ENCODE peak calls at places on chromosomes 6 and 20, in ten cellular contexts. X is astrocyte of the cerebellum; A is AG10803; D is NCI-H2081; K is NCI-H524; G is HuH-7.5; O is cardiac fibroblast; Y is stimulated activated CD4-positive, alpha-beta T cell treated with anti-CD3 and anti-CD28 coated beads, TNF-alpha, amount 100 ng/mL, for 48 hours; N is stimulated activated effector memory CD8-positive, alpha-beta T cell treated with anti-CD3 and anti-CD28 coated beads, Interleukin-12 subunit alpha, Interleukin-12 subunit beta, amount 100 ng/mL, for 72 hours; Z is fibroblast of the conjunctiva. S is an unnamed sample.

GRCh38 chr6:31796993-31797385 is 1.4 kb upstream of the VARS1 start:
- DNase-seq in X (no peak), A (no peak), D (no peak), K (no peak), G (no peak), O (no peak), Y (no peak), N (no peak), Z (no peak), S (no peak)

GRCh38 chr6:117540670-117541069 is 58.2 kb downstream of the DCBLD1 start:
- DNase-seq in X (no peak), A (no peak), D (no peak), K (no peak), G (no peak), O (no peak), Y (no peak), N (no peak), Z (no peak), S (no peak)

GRCh38 chr20:61256365-61256764 is 4.3 kb downstream of the CDH4 start:
- DNase-seq in X (no peak), A (no peak), D (no peak), K (no peak), G (no peak), O (no peak), Y (no peak), N (no peak), Z (no peak), S (no peak)

GRCh38 chr6:132814716-132815570 is 574 bp downstream of the RPS12 start:
- DNase-seq in X (no peak), A (no peak), D (no peak), K (no peak), G (no peak), O (peak; percentile 11), Y (no peak), N (no peak), Z (no peak), S (no peak)

GRCh38 chr20:17626217-17627007 is 55.6 kb downstream of the RRBP1 start:
- DNase-seq in X (no peak), A (no peak), D (no peak), K (no peak), G (no peak), O (no peak), Y (no peak), N (no peak), Z (no peak), S (no peak)

GRCh38 chr6:136987526-136987925 is 57.2 kb downstream of the IL20RA start:
- DNase-seq in X (no peak), A (no peak), D (peak; percentile 77), K (no peak), G (no peak), O (no peak), Y (no peak), N (no peak), Z (no peak), S (no peak)

GRCh38 chr6:6788394-6789020 is 200.0 kb downstream of the LY86 start:
- DNase-seq in X (no peak), A (no peak), D (peak; percentile 36), K (peak; percentile 19), G (no peak), O (peak; percentile 14), Y (no peak), N (no peak), Z (no peak), S (peak; percentile 14)

GRCh38 chr20:10793741-10794140 is 119.9 kb upstream of the JAG1 start:
- DNase-seq in X (no peak), A (no peak), D (peak; percentile 79), K (no peak), G (no peak), O (no peak), Y (no peak), N (no peak), Z (no peak), S (no peak)

GRCh38 chr6:82371799-82372508 is 8.3 kb downstream of the TPBG start:
- DNase-seq in X (no peak), A (peak; percentile 67), D (no peak), K (no peak), G (no peak), O (peak; percentile 12), Y (no peak), N (no peak), Z (no peak), S (no peak)

GRCh38 chr6:99066041-99066440 is 118.3 kb upstream of the FBXL4 start:
- DNase-seq in X (no peak), A (no peak), D (no peak), K (no peak), G (no peak), O (no peak), Y (no peak), N (no peak), Z (no peak), S (no peak)